ENCODE peak calls at places on chromosomes 2 and 18, in seven cellular contexts. One of them, this sample, is unnamed.

GRCh38 chr18:79422022-79422782 is 26.5 kb downstream of the NFATC1 start:
- DNase-seq in HCT116: no peak
- DNase-seq in astrocyte of the spinal cord: peak; percentile 86
- DNase-seq in epithelial cell of esophagus: no peak
- DNase-seq in MM.1S: no peak
- DNase-seq in tibial artery: no peak
- DNase-seq in CD4-positive, alpha-beta T cell: no peak
- DNase-seq in this sample: no peak

GRCh38 chr18:6561029-6561861 is 146.5 kb upstream of the L3MBTL4 start:
- DNase-seq in HCT116: no peak
- DNase-seq in CD4-positive, alpha-beta T cell: no peak
- DNase-seq in epithelial cell of esophagus: no peak
- DNase-seq in tibial artery: no peak
- DNase-seq in MM.1S: no peak
- DNase-seq in astrocyte of the spinal cord: no peak
- DNase-seq in this sample: no peak

GRCh38 chr2:109139002-109139401 is 10.0 kb downstream of the SH3RF3 start:
- DNase-seq in tibial artery: no peak
- DNase-seq in MM.1S: no peak
- DNase-seq in epithelial cell of esophagus: no peak
- DNase-seq in HCT116: no peak
- DNase-seq in astrocyte of the spinal cord: no peak
- DNase-seq in CD4-positive, alpha-beta T cell: no peak
- DNase-seq in this sample: no peak

GRCh38 chr2:194105358-194105757 is 1551.7 kb upstream of the SLC39A10 start:
- DNase-seq in astrocyte of the spinal cord: no peak
- DNase-seq in MM.1S: no peak
- DNase-seq in epithelial cell of esophagus: no peak
- DNase-seq in CD4-positive, alpha-beta T cell: no peak
- DNase-seq in tibial artery: no peak
- DNase-seq in HCT116: no peak
- DNase-seq in this sample: no peak

GRCh38 chr18:47591429-47591828 is 339.0 kb downstream of the SMAD2 start:
- DNase-seq in MM.1S: no peak
- DNase-seq in tibial artery: no peak
- DNase-seq in epithelial cell of esophagus: no peak
- DNase-seq in CD4-positive, alpha-beta T cell: no peak
- DNase-seq in HCT116: no peak
- DNase-seq in astrocyte of the spinal cord: no peak
- DNase-seq in this sample: no peak

GRCh38 chr2:22273853-22274252 is 1111.1 kb upstream of the KLHL29 start:
- DNase-seq in tibial artery: no peak
- DNase-seq in CD4-positive, alpha-beta T cell: no peak
- DNase-seq in epithelial cell of esophagus: no peak
- DNase-seq in HCT116: no peak
- DNase-seq in astrocyte of the spinal cord: no peak
- DNase-seq in MM.1S: peak; percentile 21
- DNase-seq in this sample: no peak

GRCh38 chr2:84906108-84906899 is 848 bp downstream of the TMSB10 start:
- DNase-seq in MM.1S: peak; percentile 37
- DNase-seq in epithelial cell of esophagus: peak; percentile 18
- DNase-seq in tibial artery: peak; percentile 76
- DNase-seq in HCT116: no peak
- DNase-seq in astrocyte of the spinal cord: no peak
- DNase-seq in CD4-positive, alpha-beta T cell: no peak
- DNase-seq in this sample: peak; percentile 54

GRCh38 chr2:48600204-48600813 is 17.3 kb upstream of the GTF2A1L start:
- DNase-seq in HCT116: no peak
- DNase-seq in tibial artery: no peak
- DNase-seq in astrocyte of the spinal cord: peak; percentile 56
- DNase-seq in MM.1S: peak; percentile 53
- DNase-seq in CD4-positive, alpha-beta T cell: no peak
- DNase-seq in epithelial cell of esophagus: peak; percentile 46
- DNase-seq in this sample: no peak

GRCh38 chr2:70826696-70827330 is 6.4 kb upstream of the CLEC4F start:
- DNase-seq in astrocyte of the spinal cord: no peak
- DNase-seq in epithelial cell of esophagus: no peak
- DNase-seq in CD4-positive, alpha-beta T cell: no peak
- DNase-seq in tibial artery: no peak
- DNase-seq in HCT116: no peak
- DNase-seq in MM.1S: no peak
- DNase-seq in this sample: no peak

GRCh38 chr2:121211251-121211650 is 73.8 kb downstream of the TFCP2L1 start:
- DNase-seq in astrocyte of the spinal cord: no peak
- DNase-seq in CD4-positive, alpha-beta T cell: no peak
- DNase-seq in HCT116: no peak
- DNase-seq in tibial artery: no peak
- DNase-seq in epithelial cell of esophagus: no peak
- DNase-seq in MM.1S: no peak
- DNase-seq in this sample: no peak

GRCh38 chr2:179837408-179837807 is 24.0 kb downstream of the ZNF385B start:
- DNase-seq in HCT116: no peak
- DNase-seq in epithelial cell of esophagus: peak; percentile 68
- DNase-seq in MM.1S: no peak
- DNase-seq in CD4-positive, alpha-beta T cell: no peak
- DNase-seq in astrocyte of the spinal cord: peak; percentile 79
- DNase-seq in tibial artery: no peak
- DNase-seq in this sample: no peak

GRCh38 chr2:235728401-235729181 is 234.7 kb downstream of the AGAP1 start:
- DNase-seq in MM.1S: no peak
- DNase-seq in HCT116: no peak
- DNase-seq in astrocyte of the spinal cord: no peak
- DNase-seq in tibial artery: peak; percentile 35
- DNase-seq in epithelial cell of esophagus: no peak
- DNase-seq in CD4-positive, alpha-beta T cell: no peak
- DNase-seq in this sample: no peak

GRCh38 chr18:63185979-63186378 is 133.6 kb downstream of the BCL2 start:
- DNase-seq in tibial artery: no peak
- DNase-seq in epithelial cell of esophagus: no peak
- DNase-seq in astrocyte of the spinal cord: no peak
- DNase-seq in MM.1S: no peak
- DNase-seq in CD4-positive, alpha-beta T cell: no peak
- DNase-seq in HCT116: no peak
- DNase-seq in this sample: no peak

GRCh38 chr2:102442967-102443828 is 20.2 kb downstream of the IL18RAP start:
- DNase-seq in MM.1S: peak; percentile 65
- DNase-seq in astrocyte of the spinal cord: peak; percentile 34
- DNase-seq in HCT116: peak; percentile 18
- DNase-seq in tibial artery: no peak
- DNase-seq in epithelial cell of esophagus: peak; percentile 54
- DNase-seq in CD4-positive, alpha-beta T cell: peak; percentile 13
- DNase-seq in this sample: no peak

GRCh38 chr2:54613794-54614257 is 109.6 kb upstream of the EML6 start:
- DNase-seq in epithelial cell of esophagus: peak; percentile 83
- DNase-seq in CD4-positive, alpha-beta T cell: no peak
- DNase-seq in MM.1S: no peak
- DNase-seq in HCT116: no peak
- DNase-seq in tibial artery: no peak
- DNase-seq in astrocyte of the spinal cord: peak; percentile 82
- DNase-seq in this sample: no peak

GRCh38 chr2:157325786-157326185 is at the start of gene ERMN:
- DNase-seq in HCT116: no peak
- DNase-seq in CD4-positive, alpha-beta T cell: no peak
- DNase-seq in astrocyte of the spinal cord: no peak
- DNase-seq in tibial artery: no peak
- DNase-seq in epithelial cell of esophagus: peak; percentile 33
- DNase-seq in MM.1S: no peak
- DNase-seq in this sample: no peak

GRCh38 chr2:232341061-232341738 is 37.4 kb upstream of the ALPP start:
- DNase-seq in CD4-positive, alpha-beta T cell: no peak
- DNase-seq in astrocyte of the spinal cord: no peak
- DNase-seq in epithelial cell of esophagus: no peak
- DNase-seq in MM.1S: no peak
- DNase-seq in HCT116: no peak
- DNase-seq in tibial artery: peak; percentile 53
- DNase-seq in this sample: no peak

GRCh38 chr2:169716229-169716886 is 17.3 kb upstream of the KLHL23 start:
- DNase-seq in tibial artery: no peak
- DNase-seq in epithelial cell of esophagus: no peak
- DNase-seq in CD4-positive, alpha-beta T cell: no peak
- DNase-seq in MM.1S: no peak
- DNase-seq in astrocyte of the spinal cord: peak; percentile 25
- DNase-seq in HCT116: no peak
- DNase-seq in this sample: no peak

DNA sequence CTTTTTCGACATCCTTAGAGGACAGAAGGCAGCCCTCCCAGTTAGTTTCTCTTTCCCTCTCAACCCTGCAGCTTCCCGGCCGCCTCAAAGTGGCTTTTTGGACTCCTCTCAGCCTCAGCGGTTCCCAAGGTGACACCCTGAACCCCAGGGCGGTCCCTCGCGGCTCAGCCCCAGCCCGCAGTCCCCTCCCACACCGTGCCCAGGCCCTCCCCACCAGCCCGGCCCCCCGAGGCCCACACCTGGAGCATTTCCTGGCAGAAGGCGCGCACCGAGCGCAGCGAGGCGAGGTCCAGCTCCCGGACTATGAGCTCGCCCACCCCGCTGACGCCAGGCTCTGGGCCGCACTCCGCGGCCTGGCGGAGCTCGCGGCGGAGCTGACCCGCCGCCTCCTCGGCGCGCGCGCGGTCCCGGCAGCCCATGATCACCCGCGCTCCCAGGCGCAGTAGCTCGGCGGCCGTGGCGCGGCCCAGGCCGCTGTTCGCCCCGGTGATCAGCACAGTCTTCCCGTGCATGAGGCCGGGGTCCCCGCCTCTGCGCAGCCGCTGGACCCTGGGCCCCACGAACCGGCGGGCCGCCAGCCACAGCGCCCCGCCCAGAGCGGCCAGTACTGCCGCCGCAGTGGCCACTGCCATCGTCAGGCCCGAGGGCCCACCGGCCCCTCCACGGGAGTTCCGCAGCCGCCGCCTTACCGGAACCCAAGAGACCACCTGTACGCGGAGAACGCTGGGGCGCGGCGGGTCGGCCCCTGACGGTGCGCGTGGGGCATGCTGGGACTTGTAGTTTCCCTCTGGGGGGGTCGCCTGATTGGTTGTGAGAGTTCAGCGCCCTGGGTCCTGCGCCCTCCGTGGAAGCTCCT is at the start of gene RDH14:
- DNase-seq in astrocyte of the spinal cord: peak; percentile 94
- DNase-seq in CD4-positive, alpha-beta T cell: peak; percentile 91
- DNase-seq in MM.1S: peak; percentile 94
- DNase-seq in epithelial cell of esophagus: peak; percentile 92
- DNase-seq in HCT116: peak; percentile 75
- DNase-seq in tibial artery: peak; percentile 98
- DNase-seq in this sample: peak; percentile 91
- TF ChIP-seq CTCF in astrocyte of the spinal cord: no peak
- TF ChIP-seq CTCF in CD4-positive, alpha-beta T cell: no peak
- TF ChIP-seq CTCF in MM.1S: no peak
- TF ChIP-seq CTCF in epithelial cell of esophagus: no peak
- TF ChIP-seq CTCF in HCT116: no peak
- TF ChIP-seq CTCF in tibial artery: no peak
- TF ChIP-seq CTCF in this sample: no peak

DNA sequence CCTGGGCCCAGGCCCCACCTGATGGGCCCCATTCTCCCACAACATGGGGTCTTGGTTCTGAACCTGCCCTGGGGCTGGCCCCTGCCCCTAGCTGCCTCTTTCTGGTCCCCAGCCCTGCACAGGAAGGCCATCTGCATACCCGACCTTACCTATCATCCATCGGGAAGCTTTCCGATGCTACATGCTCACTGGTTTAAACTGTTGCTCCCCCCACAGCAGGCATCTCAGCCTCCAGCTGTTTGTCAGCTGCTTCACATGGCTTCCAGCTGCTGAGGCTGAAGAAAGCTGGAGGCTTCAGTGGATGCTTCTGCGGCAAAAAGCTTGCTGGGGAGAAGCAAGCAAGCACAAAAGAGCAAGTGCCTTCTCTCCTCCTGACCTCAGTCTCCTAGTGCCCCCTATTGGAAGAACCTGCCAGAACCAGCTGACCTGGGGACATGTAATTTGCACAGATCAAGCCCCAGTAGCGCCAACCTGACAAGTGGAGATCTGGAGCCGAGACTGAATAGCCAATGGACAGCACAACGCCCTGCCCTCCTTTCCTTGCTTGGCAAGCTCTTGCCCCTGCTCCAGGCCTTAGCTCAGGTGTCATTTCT is 24.1 kb upstream of the RHOB start:
- DNase-seq in tibial artery: peak; percentile 65
- DNase-seq in epithelial cell of esophagus: peak; percentile 46
- DNase-seq in HCT116: no peak
- DNase-seq in MM.1S: no peak
- DNase-seq in CD4-positive, alpha-beta T cell: no peak
- DNase-seq in astrocyte of the spinal cord: peak; percentile 34
- DNase-seq in this sample: no peak
- TF ChIP-seq CTCF in tibial artery: no peak
- TF ChIP-seq CTCF in epithelial cell of esophagus: peak; percentile 21
- TF ChIP-seq CTCF in HCT116: peak; percentile 25
- TF ChIP-seq CTCF in MM.1S: peak; percentile 22
- TF ChIP-seq CTCF in CD4-positive, alpha-beta T cell: no peak
- TF ChIP-seq CTCF in astrocyte of the spinal cord: no peak
- TF ChIP-seq CTCF in this sample: no peak

GRCh38 chr2:8538951-8539621 is 142.8 kb upstream of the ID2 start:
- DNase-seq in HCT116: no peak
- DNase-seq in astrocyte of the spinal cord: no peak
- DNase-seq in tibial artery: peak; percentile 54
- DNase-seq in MM.1S: no peak
- DNase-seq in epithelial cell of esophagus: no peak
- DNase-seq in CD4-positive, alpha-beta T cell: no peak
- DNase-seq in this sample: no peak
- TF ChIP-seq CTCF in HCT116: no peak
- TF ChIP-seq CTCF in astrocyte of the spinal cord: no peak
- TF ChIP-seq CTCF in tibial artery: no peak
- TF ChIP-seq CTCF in MM.1S: no peak
- TF ChIP-seq CTCF in epithelial cell of esophagus: no peak
- TF ChIP-seq CTCF in CD4-positive, alpha-beta T cell: no peak
- TF ChIP-seq CTCF in this sample: no peak

GRCh38 chr2:105631011-105631410 is 113.7 kb upstream of the NCK2 start:
- DNase-seq in epithelial cell of esophagus: no peak
- DNase-seq in MM.1S: no peak
- DNase-seq in CD4-positive, alpha-beta T cell: no peak
- DNase-seq in HCT116: no peak
- DNase-seq in astrocyte of the spinal cord: no peak
- DNase-seq in tibial artery: no peak
- DNase-seq in this sample: no peak

GRCh38 chr2:105629634-105630033 is 115.1 kb upstream of the NCK2 start:
- DNase-seq in epithelial cell of esophagus: no peak
- DNase-seq in astrocyte of the spinal cord: no peak
- DNase-seq in tibial artery: no peak
- DNase-seq in CD4-positive, alpha-beta T cell: no peak
- DNase-seq in HCT116: no peak
- DNase-seq in MM.1S: no peak
- DNase-seq in this sample: no peak

GRCh38 chr2:105635564-105635963 is 109.1 kb upstream of the NCK2 start:
- DNase-seq in astrocyte of the spinal cord: no peak
- DNase-seq in tibial artery: no peak
- DNase-seq in MM.1S: no peak
- DNase-seq in HCT116: no peak
- DNase-seq in CD4-positive, alpha-beta T cell: no peak
- DNase-seq in epithelial cell of esophagus: no peak
- DNase-seq in this sample: no peak

GRCh38 chr2:105636109-105636740 is 108.5 kb upstream of the NCK2 start:
- DNase-seq in HCT116: no peak
- DNase-seq in tibial artery: no peak
- DNase-seq in astrocyte of the spinal cord: no peak
- DNase-seq in MM.1S: no peak
- DNase-seq in epithelial cell of esophagus: no peak
- DNase-seq in CD4-positive, alpha-beta T cell: no peak
- DNase-seq in this sample: no peak

DNA sequence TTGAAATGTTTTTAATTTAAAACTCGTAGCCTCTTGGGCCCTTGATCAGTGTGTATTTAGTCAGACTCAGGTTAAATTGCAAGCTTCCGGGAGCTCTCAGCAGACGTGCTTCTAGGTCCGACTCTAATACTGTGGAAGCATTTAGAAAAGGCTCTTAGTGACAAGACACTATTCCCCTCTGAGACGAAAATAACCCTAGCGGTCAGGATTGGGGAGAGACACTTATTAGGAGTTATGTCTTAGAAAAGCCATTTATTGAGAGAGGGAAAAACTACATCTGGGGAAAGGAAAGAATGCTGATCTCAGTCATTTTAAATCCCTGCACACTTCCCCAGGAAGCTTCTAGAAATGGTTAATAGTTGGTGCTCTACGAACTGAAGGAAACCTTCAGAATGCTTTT is 110.5 kb upstream of the NCK2 start:
- DNase-seq in HCT116: no peak
- DNase-seq in MM.1S: no peak
- DNase-seq in astrocyte of the spinal cord: no peak
- DNase-seq in epithelial cell of esophagus: no peak
- DNase-seq in CD4-positive, alpha-beta T cell: no peak
- DNase-seq in tibial artery: no peak
- DNase-seq in this sample: no peak
- TF ChIP-seq CTCF in HCT116: peak; percentile 18
- TF ChIP-seq CTCF in MM.1S: no peak
- TF ChIP-seq CTCF in astrocyte of the spinal cord: no peak
- TF ChIP-seq CTCF in epithelial cell of esophagus: no peak
- TF ChIP-seq CTCF in CD4-positive, alpha-beta T cell: no peak
- TF ChIP-seq CTCF in tibial artery: no peak
- TF ChIP-seq CTCF in this sample: no peak